ENCODE peak calls at places on chromosomes 7 and 10, in nine cellular contexts. U, V, C, N, A, E, D, O and K are unnamed samples. For H3K4me1, the result is how much of the 10 kb centered on the place peaks cover.

GRCh38 chr7:11833431-11833830 is 1.4 kb upstream of the THSD7A start:
- DNase-seq in U (no peak), V (no peak), C (no peak), N (no peak), A (no peak), E (no peak), D (no peak), O (no peak), K (no peak)

GRCh38 chr7:107147464-107148214 is 21.2 kb upstream of the HBP1 start:
- DNase-seq in U (no peak), V (no peak), C (no peak), N (no peak), A (peak), E (peak), D (no peak), O (no peak), K (no peak)

GRCh38 chr7:153550173-153550572 is 502.0 kb upstream of the DPP6 start:
- DNase-seq in U (no peak), V (no peak), C (no peak), N (no peak), A (no peak), E (no peak), D (no peak), O (no peak), K (no peak)

GRCh38 chr10:79320785-79321493 is 26.3 kb upstream of the PPIF start:
- DNase-seq in U (no peak), V (no peak), C (no peak), N (no peak), A (no peak), E (no peak), D (no peak), O (no peak), K (peak)

GRCh38 chr7:126718419-126718818 is 534.3 kb downstream of the GRM8 start:
- DNase-seq in U (no peak), V (no peak), C (no peak), N (no peak), A (no peak), E (no peak), D (no peak), O (no peak), K (no peak)

GRCh38 chr7:100682991-100683658 is 9.6 kb downstream of the GNB2 start:
- DNase-seq in U (no peak), V (no peak), C (peak), N (no peak), A (no peak), E (no peak), D (no peak), O (no peak), K (no peak)

GRCh38 chr10:122648599-122649428 is 50.8 kb downstream of the C10orf120 start:
- DNase-seq in U (peak), V (peak), C (peak), N (no peak), A (peak), E (peak), D (peak), O (peak), K (no peak)

GRCh38 chr10:97685395-97685958 is 1.6 kb downstream of the AVPI1 start:
- DNase-seq in U (peak), V (peak), C (no peak), N (no peak), A (peak), E (peak), D (no peak), O (peak), K (peak)

GRCh38 chr7:155167706-155168365 is 97.7 kb downstream of the HTR5A start:
- DNase-seq in U (no peak), V (no peak), C (no peak), N (no peak), A (no peak), E (no peak), D (no peak), O (no peak), K (peak)

GRCh38 chr7:75734586-75735047 is 4.1 kb downstream of the HIP1 start:
- DNase-seq in U (no peak), V (no peak), C (no peak), N (no peak), A (peak), E (no peak), D (no peak), O (no peak), K (no peak)

GRCh38 chr10:106224676-106225075 is 939.8 kb downstream of the SORCS1 start:
- DNase-seq in U (no peak), V (no peak), C (no peak), N (no peak), A (no peak), E (no peak), D (no peak), O (no peak), K (no peak)

GRCh38 chr7:37118029-37118428 is 330.6 kb downstream of the ELMO1 start:
- DNase-seq in U (no peak), V (no peak), C (no peak), N (no peak), A (no peak), E (no peak), D (no peak), O (no peak), K (no peak)

GRCh38 chr10:18446205-18446604 is 205.2 kb downstream of the NSUN6 start:
- DNase-seq in U (no peak), V (no peak), C (no peak), N (no peak), A (no peak), E (no peak), D (no peak), O (no peak), K (no peak)

GRCh38 chr10:25226775-25227682 is 52.2 kb downstream of the GPR158 start:
- DNase-seq in U (peak), V (peak), C (no peak), N (peak), A (peak), E (peak), D (peak), O (no peak), K (no peak)

GRCh38 chr7:66629222-66629658 is 559 bp downstream of the KCTD7 start:
- DNase-seq in U (peak), V (peak), C (peak), N (no peak), A (no peak), E (peak), D (no peak), O (peak), K (no peak)

GRCh38 chr10:79184141-79184625 is 115.4 kb downstream of the ZMIZ1 start:
- DNase-seq in U (no peak), V (peak), C (no peak), N (no peak), A (peak), E (no peak), D (no peak), O (no peak), K (no peak)

GRCh38 chr10:1123198-1123597 is 67.0 kb downstream of the WDR37 start:
- DNase-seq in U (no peak), V (no peak), C (no peak), N (no peak), A (no peak), E (no peak), D (no peak), O (no peak), K (no peak)

GRCh38 chr10:75899816-75900357 is 468.5 kb downstream of the LRMDA start:
- DNase-seq in U (no peak), V (no peak), C (no peak), N (no peak), A (peak), E (no peak), D (no peak), O (no peak), K (no peak)

GRCh38 chr10:119206603-119207366 is 586 bp upstream of the GRK5 start:
- DNase-seq in U (peak), V (peak), C (peak), N (no peak), A (no peak), E (peak), D (no peak), O (peak), K (peak)

GRCh38 chr10:29493697-29494096 is 141.1 kb downstream of the SVIL start:
- DNase-seq in U (no peak), V (no peak), C (no peak), N (no peak), A (no peak), E (no peak), D (no peak), O (no peak), K (no peak)

GRCh38 chr10:44853148-44853734 is 57.9 kb upstream of the TMEM72 start:
- DNase-seq in U (no peak), V (no peak), C (no peak), N (no peak), A (no peak), E (no peak), D (no peak), O (no peak), K (no peak)

GRCh38 chr10:69853064-69853463 is 51.4 kb downstream of the COL13A1 start:
- DNase-seq in U (no peak), V (no peak), C (no peak), N (no peak), A (no peak), E (peak), D (no peak), O (no peak), K (no peak)

GRCh38 chr10:101228682-101229274 is 485 bp downstream of the LBX1 start:
- DNase-seq in U (no peak), V (no peak), C (no peak), N (no peak), A (no peak), E (peak), D (no peak), O (no peak), K (no peak)

GRCh38 chr10:102118867-102119266 is 1.3 kb downstream of the LDB1 start:
- DNase-seq in U (peak), V (peak), C (peak), N (no peak), A (no peak), E (peak), D (no peak), O (peak), K (peak)

GRCh38 chr10:116771101-116771705 is 28.8 kb upstream of the HSPA12A start:
- DNase-seq in U (peak), V (peak), C (no peak), N (no peak), A (peak), E (peak), D (no peak), O (peak), K (no peak)

GRCh38 chr10:97718659-97719142 is 5.2 kb downstream of the MARVELD1 start:
- DNase-seq in U (peak), V (peak), C (peak), N (no peak), A (peak), E (peak), D (no peak), O (peak), K (no peak)

GRCh38 chr7:34087892-34088891 is 182.9 kb downstream of the BMPER start:
- DNase-seq in U (peak), V (peak), C (no peak), N (no peak), A (peak), E (peak), D (peak), O (no peak), K (peak)

GRCh38 chr7:142112086-142112485 is 568 bp downstream of the MGAM2 start:
- DNase-seq in U (no peak), V (no peak), C (no peak), N (no peak), A (no peak), E (peak), D (peak), O (no peak), K (no peak)

GRCh38 chr7:13982940-13983677 is 6.4 kb downstream of the ETV1 start:
- DNase-seq in U (no peak), V (no peak), C (no peak), N (no peak), A (no peak), E (no peak), D (no peak), O (no peak), K (no peak)

GRCh38 chr10:126407831-126408230 is 19.6 kb upstream of the ADAM12 start:
- DNase-seq in U (no peak), V (no peak), C (no peak), N (no peak), A (no peak), E (no peak), D (no peak), O (no peak), K (no peak)

GRCh38 chr10:49134327-49134726 is 506 bp upstream of the FAM170B start:
- DNase-seq in U (no peak), V (no peak), C (no peak), N (no peak), A (no peak), E (no peak), D (no peak), O (no peak), K (no peak)

GRCh38 chr7:156892086-156892800 is 740 bp downstream of the LMBR1 start:
- DNase-seq in U (peak), V (peak), C (peak), N (no peak), A (peak), E (peak), D (no peak), O (peak), K (peak)

GRCh38 chr10:80104066-80104926 is 25.8 kb downstream of the TMEM254 start:
- DNase-seq in U (no peak), V (no peak), C (no peak), N (no peak), A (peak), E (no peak), D (no peak), O (no peak), K (no peak)

GRCh38 chr10:62466590-62466989 is 92.4 kb downstream of the ZNF365 start:
- DNase-seq in U (no peak), V (no peak), C (no peak), N (no peak), A (no peak), E (peak), D (no peak), O (no peak), K (no peak)

GRCh38 chr7:29146888-29147609 is 712 bp upstream of the CPVL start:
- DNase-seq in U (peak), V (peak), C (no peak), N (no peak), A (peak), E (peak), D (no peak), O (peak), K (no peak)

GRCh38 chr10:35090162-35090954 is at the start of gene CUL2:
- DNase-seq in U (peak), V (peak), C (peak), N (peak), A (peak), E (peak), D (peak), O (peak), K (peak)

GRCh38 chr7:128704909-128705308 is 32.8 kb downstream of the GARIN1A start:
- DNase-seq in U (no peak), V (no peak), C (no peak), N (no peak), A (no peak), E (no peak), D (no peak), O (no peak), K (no peak)

DNA sequence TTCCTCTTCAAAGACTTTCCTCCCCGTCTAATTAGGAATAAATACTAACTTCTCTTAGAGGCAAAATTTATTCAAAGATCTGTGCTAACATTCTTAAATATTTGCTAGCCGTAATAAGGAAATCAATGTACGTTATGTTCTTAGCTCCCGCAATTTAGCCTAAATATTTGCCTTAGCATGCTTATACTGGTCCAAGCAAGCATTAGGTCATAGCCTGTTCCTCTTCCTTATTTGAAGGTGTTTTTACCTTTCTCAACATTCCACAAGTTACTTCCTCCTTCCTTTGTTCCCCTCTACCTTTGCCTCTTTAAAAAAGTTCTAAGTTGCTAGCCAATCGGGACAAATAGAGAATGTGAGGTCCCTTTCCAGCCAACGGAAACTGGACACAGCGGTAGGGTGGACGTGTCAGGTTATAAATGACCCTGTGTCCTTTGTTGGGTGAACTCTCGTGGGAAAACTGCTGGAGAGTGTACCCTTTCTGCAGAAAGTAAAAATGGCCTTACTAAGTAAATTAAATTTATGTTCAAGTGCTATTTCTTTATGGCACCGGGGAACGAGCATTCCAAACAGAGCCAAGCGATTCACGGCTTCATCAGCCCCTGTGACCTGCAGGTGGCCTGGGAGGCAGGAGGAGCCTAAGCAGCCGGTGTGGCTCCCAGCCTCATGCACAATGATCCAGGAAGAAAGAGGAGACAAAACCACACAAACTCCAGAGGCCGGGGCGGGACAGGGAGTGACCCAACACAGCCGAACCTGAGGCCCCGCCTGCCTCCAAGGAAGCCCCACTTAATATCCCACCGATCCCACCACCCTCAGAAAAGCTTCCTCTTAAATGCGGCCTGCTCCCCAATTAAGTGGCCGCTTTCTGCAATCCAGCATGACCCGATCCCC is 67.0 kb downstream of the ZRANB1 start:
- DNase-seq in U (peak), V (peak), C (peak), N (no peak), A (no peak), E (peak), D (no peak), O (peak), K (no peak)
- TF ChIP-seq POLR2AphosphoS5 in U (peak), V (no peak), C (no peak), N (no peak), A (no peak), E (peak), D (no peak), O (no peak), K (no peak)

GRCh38 chr10:77030408-77030717 is 607.2 kb downstream of the KCNMA1 start:
- DNase-seq in U (no peak), V (no peak), C (no peak), N (no peak), A (no peak), E (no peak), D (no peak), O (no peak), K (no peak)

GRCh38 chr10:77030915-77031425 is 606.6 kb downstream of the KCNMA1 start:
- DNase-seq in U (no peak), V (no peak), C (no peak), N (no peak), A (no peak), E (no peak), D (no peak), O (no peak), K (no peak)

GRCh38 chr10:77034795-77035194 is 602.8 kb downstream of the KCNMA1 start:
- DNase-seq in U (no peak), V (no peak), C (no peak), N (no peak), A (no peak), E (no peak), D (no peak), O (no peak), K (no peak)

GRCh38 chr10:77029684-77030407 is 607.8 kb downstream of the KCNMA1 start:
- DNase-seq in U (no peak), V (no peak), C (no peak), N (no peak), A (no peak), E (no peak), D (no peak), O (no peak), K (no peak)

GRCh38 chr10:77031531-77031930 is 606.1 kb downstream of the KCNMA1 start:
- DNase-seq in U (no peak), V (no peak), C (no peak), N (no peak), A (peak), E (no peak), D (no peak), O (no peak), K (no peak)
- H3K4me1 ChIP-seq in U (under half), V (under half), C (under half), N (under half), A (under half), E (under half), D (under half), O (under half), K (under half)

GRCh38 chr7:988426-988911 is 5.5 kb downstream of the CYP2W1 start:
- DNase-seq in U (peak), V (peak), C (no peak), N (no peak), A (no peak), E (no peak), D (no peak), O (no peak), K (no peak)
- TF ChIP-seq POLR2AphosphoS5 in U (no peak), V (no peak), C (no peak), N (no peak), A (no peak), E (no peak), D (no peak), O (no peak), K (no peak)

GRCh38 chr10:43421201-43421507 is 12.2 kb upstream of the HNRNPF start:
- DNase-seq in U (no peak), V (no peak), C (no peak), N (no peak), A (no peak), E (no peak), D (no peak), O (no peak), K (no peak)
- H3K4me1 ChIP-seq in U (under half), V (under half), C (under half), N (under half), A (half or more), E (under half), D (under half), O (under half), K (under half)